ENCODE peak calls at places on chromosomes 12 and 14, in six cellular contexts. P, F, S, D, I and T are unnamed samples.

GRCh38 chr14:58131386-58131785 is 20.6 kb downstream of the ARMH4 start:
- DNase-seq in P (no peak), F (peak; percentile 31), S (peak; percentile 27), D (no peak), I (no peak), T (no peak)

GRCh38 chr14:93984070-93984469 is 7.7 kb upstream of the ASB2 start:
- DNase-seq in P (no peak), F (no peak), S (peak; percentile 84), D (no peak), I (no peak), T (no peak)

GRCh38 chr14:36167431-36167830 is 9.1 kb downstream of the PTCSC3 start:
- DNase-seq in P (peak; percentile 50), F (no peak), S (no peak), D (no peak), I (no peak), T (no peak)

GRCh38 chr14:99910337-99911268 is 117.4 kb downstream of the EML1 start:
- DNase-seq in P (peak; percentile 11), F (peak; percentile 16), S (peak; percentile 95), D (peak; percentile 98), I (no peak), T (peak; percentile 49)

GRCh38 chr12:45446013-45446412 is 230.1 kb downstream of the ANO6 start:
- DNase-seq in P (no peak), F (no peak), S (no peak), D (no peak), I (no peak), T (no peak)

GRCh38 chr12:54027442-54027786 is 826 bp upstream of the HOXC6 start:
- DNase-seq in P (no peak), F (no peak), S (peak; percentile 35), D (no peak), I (no peak), T (no peak)

GRCh38 chr12:30026621-30027234 is 243.0 kb upstream of the TMTC1 start:
- DNase-seq in P (no peak), F (no peak), S (peak; percentile 52), D (no peak), I (no peak), T (peak; percentile 6)

GRCh38 chr14:75877884-75878283 is 103.9 kb downstream of the TGFB3 start:
- DNase-seq in P (no peak), F (no peak), S (no peak), D (peak; percentile 15), I (no peak), T (no peak)

GRCh38 chr12:60172266-60172665 is 576.4 kb downstream of the SLC16A7 start:
- DNase-seq in P (no peak), F (no peak), S (peak; percentile 55), D (no peak), I (no peak), T (no peak)

GRCh38 chr14:24279301-24280186 is 8.1 kb upstream of the RABGGTA start:
- DNase-seq in P (no peak), F (no peak), S (peak; percentile 51), D (peak; percentile 66), I (peak; percentile 48), T (no peak)

GRCh38 chr12:15114501-15114900 is 106.7 kb downstream of the RERG start:
- DNase-seq in P (no peak), F (no peak), S (no peak), D (no peak), I (no peak), T (no peak)

GRCh38 chr12:57657744-57658143 is 24.7 kb upstream of the B4GALNT1 start:
- DNase-seq in P (no peak), F (no peak), S (peak; percentile 35), D (no peak), I (no peak), T (no peak)

GRCh38 chr14:58737511-58737910 is 99.7 kb downstream of the DACT1 start:
- DNase-seq in P (no peak), F (no peak), S (peak; percentile 7), D (no peak), I (no peak), T (no peak)

GRCh38 chr12:102023343-102023930 is 38.4 kb downstream of the WASHC3 start:
- DNase-seq in P (no peak), F (no peak), S (peak; percentile 65), D (peak; percentile 50), I (no peak), T (no peak)

GRCh38 chr12:24444634-24445033 is 495.2 kb upstream of the SOX5 start:
- DNase-seq in P (no peak), F (no peak), S (no peak), D (no peak), I (no peak), T (no peak)

GRCh38 chr12:81300454-81300853 is 222.6 kb downstream of the ACSS3 start:
- DNase-seq in P (peak; percentile 9), F (no peak), S (peak; percentile 1), D (no peak), I (no peak), T (no peak)

GRCh38 chr14:99192823-99193222 is 79.2 kb downstream of the BCL11B start:
- DNase-seq in P (no peak), F (no peak), S (no peak), D (no peak), I (no peak), T (no peak)

GRCh38 chr14:59583755-59584154 is 7.1 kb upstream of the CCDC175 start:
- DNase-seq in P (no peak), F (no peak), S (peak; percentile 56), D (peak; percentile 56), I (no peak), T (no peak)

GRCh38 chr12:132872975-132873421 is 14.4 kb downstream of the CHFR start:
- DNase-seq in P (no peak), F (no peak), S (no peak), D (peak; percentile 48), I (no peak), T (no peak)
- H3K27ac ChIP-seq in P (no peak overlapping the region), F (no peak overlapping the region), S (no peak overlapping the region), D (no peak overlapping the region), I (no peak overlapping the region), T (no peak overlapping the region)

GRCh38 chr12:94145231-94145979 is 3.0 kb upstream of the PLXNC1 start:
- DNase-seq in P (peak; percentile 21), F (no peak), S (peak; percentile 70), D (peak; percentile 91), I (no peak), T (no peak)
- H3K27me3 ChIP-seq in P (peaks cover 42% of the 10 kb centered on the region), F (peaks cover 12% of the 10 kb centered on the region), S (peaks cover 45% of the 10 kb centered on the region), D (peaks cover 76% of the 10 kb centered on the region), I (peaks cover 23% of the 10 kb centered on the region), T (peaks cover 24% of the 10 kb centered on the region)

DNA sequence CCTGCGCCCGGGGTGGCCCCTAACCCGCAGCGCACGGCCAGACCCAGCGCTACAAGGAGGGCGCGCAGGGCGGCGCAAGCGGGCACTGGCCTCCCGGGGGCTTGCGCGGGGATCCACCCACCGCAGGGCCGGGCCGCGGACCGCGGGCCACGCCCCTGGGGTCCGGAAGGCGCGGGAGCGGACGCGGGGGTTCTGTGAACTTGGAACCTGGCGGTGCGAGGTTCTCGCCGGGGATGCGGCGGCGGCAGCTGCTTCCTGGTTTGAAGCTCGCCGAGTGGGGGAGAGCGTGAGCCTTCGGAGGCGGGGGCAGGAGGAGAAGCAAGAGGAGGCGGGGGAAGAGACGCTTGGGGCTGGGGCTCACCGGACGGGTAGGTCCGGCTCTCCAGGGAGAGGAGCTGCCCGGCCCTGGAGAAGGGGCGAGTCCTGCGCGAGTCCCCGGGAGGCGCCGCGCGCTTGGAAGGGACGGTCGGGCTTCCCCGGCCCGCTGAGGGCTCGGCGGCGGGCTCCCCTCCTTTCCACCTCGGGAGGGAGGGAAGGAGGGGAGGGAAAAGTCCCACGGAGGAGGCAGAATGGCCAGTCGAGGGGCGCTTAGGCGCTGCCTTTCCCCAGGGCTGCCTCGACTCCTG is at the start of gene PRKCH:
- DNase-seq in P (peak; percentile 73), F (peak; percentile 11), S (peak; percentile 47), D (peak; percentile 76), I (peak; percentile 73), T (peak; percentile 91)
- H3K27ac ChIP-seq in P (no peak within 1 kb of the TSS), F (no peak within 1 kb of the TSS), S (no peak within 1 kb of the TSS), D (no peak within 1 kb of the TSS), I (peak within 1 kb of the TSS; percentile 88), T (peak within 1 kb of the TSS; percentile 52)

GRCh38 chr12:47488888-47489287 is 216.9 kb downstream of the RPAP3 start:
- DNase-seq in P (no peak), F (no peak), S (peak; percentile 38), D (no peak), I (no peak), T (no peak)

GRCh38 chr12:47491516-47491915 is 214.3 kb downstream of the RPAP3 start:
- DNase-seq in P (no peak), F (no peak), S (peak; percentile 37), D (no peak), I (no peak), T (no peak)

GRCh38 chr12:47493801-47494200 is 212.0 kb downstream of the RPAP3 start:
- DNase-seq in P (no peak), F (no peak), S (no peak), D (no peak), I (no peak), T (no peak)
- H3K27me3 ChIP-seq in P (no peaks in the 10 kb centered on the region), F (no peaks in the 10 kb centered on the region), S (no peaks in the 10 kb centered on the region), D (peaks cover 29% of the 10 kb centered on the region), I (peaks cover 30% of the 10 kb centered on the region), T (peaks cover 3% of the 10 kb centered on the region)

GRCh38 chr12:50934371-50934851 is 17.9 kb upstream of the HIGD1C start:
- DNase-seq in P (no peak), F (no peak), S (peak; percentile 18), D (no peak), I (no peak), T (no peak)

GRCh38 chr12:50934981-50935807 is 17.1 kb upstream of the HIGD1C start:
- DNase-seq in P (no peak), F (peak; percentile 57), S (peak; percentile 53), D (no peak), I (no peak), T (no peak)

GRCh38 chr12:50932787-50933280 is 19.5 kb upstream of the HIGD1C start:
- DNase-seq in P (no peak), F (peak; percentile 89), S (no peak), D (no peak), I (no peak), T (no peak)

GRCh38 chr12:50936821-50937220 is 15.5 kb upstream of the HIGD1C start:
- DNase-seq in P (no peak), F (no peak), S (no peak), D (peak; percentile 31), I (no peak), T (no peak)

GRCh38 chr12:50933459-50934124 is 18.8 kb upstream of the HIGD1C start:
- DNase-seq in P (no peak), F (peak; percentile 70), S (no peak), D (no peak), I (no peak), T (no peak)
- H3K27ac ChIP-seq in P (no peak overlapping the region), F (peak overlapping the region; percentile 93), S (no peak overlapping the region), D (no peak overlapping the region), I (peak overlapping the region; percentile 79), T (no peak overlapping the region)

GRCh38 chr12:111155521-111155920 is 213.4 kb downstream of the PHETA1 start:
- DNase-seq in P (no peak), F (no peak), S (no peak), D (no peak), I (no peak), T (no peak)
- H3K27me3 ChIP-seq in P (no peaks in the 10 kb centered on the region), F (peaks cover 25% of the 10 kb centered on the region), S (peaks cover 63% of the 10 kb centered on the region), D (peaks cover 19% of the 10 kb centered on the region), I (peaks cover 79% of the 10 kb centered on the region), T (peaks cover 91% of the 10 kb centered on the region)